ENCODE peak calls at places on chromosomes 2 and 18, in seven cellular contexts. U is IMR-90, K is neuronal stem cell, Y is H1, T is mesenchymal stem cell, G is H9, W is trophoblast cell. H is an unnamed sample.

GRCh38 chr2:199458017-199458805 is 472 bp upstream of the SATB2 start:
- DNase-seq in K (peak), W (peak), U (no peak), G (peak), T (no peak), Y (peak), H (peak)

GRCh38 chr2:103135679-103136078 is 373.8 kb downstream of the TMEM182 start:
- DNase-seq in G (no peak), U (no peak), W (no peak), K (no peak), T (no peak), Y (no peak), H (no peak)

GRCh38 chr18:67845035-67845434 is 328.5 kb upstream of the DSEL start:
- DNase-seq in Y (no peak), G (no peak), K (no peak), W (no peak), U (no peak), T (no peak), H (no peak)

GRCh38 chr2:190202604-190203003 is 117.0 kb downstream of the HIBCH start:
- DNase-seq in G (no peak), W (peak), T (no peak), K (no peak), Y (no peak), U (no peak), H (peak)

GRCh38 chr18:63325086-63325686 is 5.6 kb upstream of the BCL2 start:
- DNase-seq in K (no peak), G (no peak), U (no peak), Y (no peak), W (no peak), T (no peak), H (no peak)

GRCh38 chr2:64157792-64158191 is 13.6 kb upstream of the PELI1 start:
- DNase-seq in G (no peak), K (no peak), T (no peak), Y (no peak), W (peak), U (peak), H (no peak)

GRCh38 chr18:57301573-57302230 is 50.7 kb upstream of the ST8SIA3 start:
- DNase-seq in Y (no peak), G (peak), U (no peak), T (no peak), K (peak), W (no peak), H (peak)

GRCh38 chr2:43175187-43175490 is 51.3 kb downstream of the ZFP36L2 start:
- DNase-seq in K (no peak), W (no peak), U (peak), T (peak), Y (no peak), G (peak), H (peak)

GRCh38 chr2:70935468-70936164 is at the start of gene ATP6V1B1:
- DNase-seq in W (no peak), Y (peak), U (no peak), K (no peak), T (no peak), G (peak), H (peak)

GRCh38 chr2:164504253-164504652 is 117.0 kb downstream of the GRB14 start:
- DNase-seq in U (no peak), T (no peak), Y (peak), K (no peak), W (peak), G (peak), H (peak)

GRCh38 chr2:182048088-182048487 is 62.4 kb downstream of the PPP1R1C start:
- DNase-seq in G (no peak), W (no peak), Y (no peak), U (no peak), K (no peak), T (no peak), H (no peak)

GRCh38 chr2:235669983-235670962 is 176.4 kb downstream of the AGAP1 start:
- DNase-seq in T (peak), W (peak), K (peak), G (peak), Y (peak), U (peak), H (peak)

GRCh38 chr2:221553333-221553732 is 18.8 kb downstream of the EPHA4 start:
- DNase-seq in W (no peak), G (no peak), U (no peak), T (no peak), K (peak), Y (no peak), H (peak)
- H2AK5ac ChIP-seq in W (no peak), G (no peak), U (no peak), T (no peak), K (no peak), Y (no peak), H (no peak)

DNA sequence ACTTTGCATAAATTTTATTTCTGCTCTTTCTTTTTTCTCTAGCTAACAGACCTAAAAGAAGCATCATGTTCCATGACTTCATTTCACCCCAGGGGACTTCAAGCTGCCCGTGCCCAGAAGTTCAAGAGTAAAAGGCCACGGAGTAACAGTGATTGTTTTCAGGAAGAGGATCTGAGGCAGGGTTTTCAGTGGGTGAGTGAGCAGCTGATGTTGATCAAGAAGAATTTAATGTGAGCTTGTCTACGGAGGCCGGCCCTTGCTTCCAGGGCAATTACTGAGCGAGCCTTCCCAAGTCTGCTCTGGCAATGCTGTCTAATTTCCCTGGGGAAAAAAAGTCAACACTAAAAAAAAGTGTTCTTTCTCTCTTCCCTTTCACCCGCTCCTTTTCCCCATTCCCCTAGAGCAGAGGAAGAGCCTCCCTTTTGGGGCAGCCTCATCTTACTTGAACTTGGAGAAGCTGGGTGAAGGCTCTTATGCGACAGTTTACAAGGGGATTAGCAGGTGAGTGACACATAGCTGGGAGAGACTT is 1.2 kb downstream of the CDK15 start:
- DNase-seq in U (peak), Y (no peak), G (no peak), T (peak), K (no peak), W (no peak), H (peak)
- H3K9ac ChIP-seq in U (peak), Y (no peak), G (no peak), T (peak), K (no peak), W (no peak), H (no peak)

DNA sequence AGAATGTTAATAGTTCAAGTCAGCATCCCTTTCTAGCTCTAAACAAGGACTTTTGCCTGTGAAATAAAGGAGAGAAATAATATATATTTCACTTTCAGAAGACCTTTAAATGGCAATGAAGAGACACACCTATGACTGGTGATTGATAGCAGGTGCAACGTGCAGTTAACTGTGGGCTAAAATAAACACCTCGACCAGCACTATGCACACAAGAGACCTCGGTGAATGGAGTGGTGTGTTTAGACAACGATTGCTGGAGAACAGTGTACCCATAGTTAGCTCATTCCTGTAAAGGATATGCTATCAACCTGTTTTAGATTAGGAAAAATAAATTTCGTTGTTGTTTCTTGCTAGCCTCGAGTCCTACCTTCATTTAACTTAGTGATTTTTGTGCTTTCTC is 143.4 kb downstream of the NR4A2 start:
- DNase-seq in K (no peak), W (no peak), Y (no peak), U (no peak), T (no peak), G (no peak), H (no peak)
- H3K23ac ChIP-seq in K (no peak), W (no peak), Y (no peak), U (no peak), T (no peak), G (no peak), H (no peak)

GRCh38 chr18:52486052-52486451 is 146.1 kb downstream of the DCC start:
- DNase-seq in T (no peak), Y (no peak), U (no peak), W (no peak), G (no peak), K (no peak), H (no peak)
- H2AK5ac ChIP-seq in T (no peak), Y (no peak), U (no peak), W (no peak), G (no peak), K (no peak), H (no peak)

GRCh38 chr2:157792345-157793052 is 83.6 kb downstream of the ACVR1 start:
- DNase-seq in U (peak), G (no peak), T (peak), K (no peak), W (peak), Y (no peak), H (no peak)

GRCh38 chr2:157788201-157788600 is 87.9 kb downstream of the ACVR1 start:
- DNase-seq in U (no peak), G (no peak), W (no peak), Y (no peak), K (no peak), T (no peak), H (no peak)

GRCh38 chr2:157789161-157789720 is 86.9 kb downstream of the ACVR1 start:
- DNase-seq in U (peak), G (no peak), T (peak), K (no peak), Y (no peak), W (no peak), H (no peak)

GRCh38 chr2:157790780-157791179 is 85.3 kb downstream of the ACVR1 start:
- DNase-seq in Y (no peak), G (no peak), T (peak), K (no peak), U (no peak), W (peak), H (peak)

DNA sequence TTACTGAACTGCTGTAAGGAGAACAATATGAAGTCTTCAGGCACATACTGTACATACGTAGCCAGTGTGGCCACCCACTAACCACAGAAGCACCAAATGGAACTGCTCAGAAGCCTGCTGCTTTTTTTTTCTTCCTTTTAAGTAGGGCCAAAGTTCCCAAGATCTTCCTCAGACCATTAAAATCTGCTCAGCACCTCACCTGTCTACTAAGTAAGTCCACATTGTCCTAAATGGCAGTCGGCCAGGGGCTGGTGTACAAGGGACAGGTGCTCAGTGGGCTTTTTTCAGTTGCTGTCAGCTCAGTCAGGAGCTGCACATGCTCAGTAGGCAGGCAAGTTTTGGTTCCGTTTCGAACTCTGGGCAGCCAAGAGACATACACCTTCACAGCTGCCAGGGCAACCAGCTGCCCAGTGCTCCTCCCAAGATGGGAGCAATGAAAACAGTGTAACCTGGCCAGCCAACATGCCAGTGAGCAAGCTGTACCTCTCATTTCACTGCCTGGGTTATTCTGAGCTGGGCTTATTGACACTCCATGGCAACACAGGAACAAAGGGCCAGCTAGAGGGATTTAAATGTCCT is 86.1 kb downstream of the ACVR1 start:
- DNase-seq in Y (no peak), G (no peak), T (peak), K (peak), U (no peak), W (no peak), H (peak)
- H3K9ac ChIP-seq in Y (no peak), G (no peak), T (no peak), K (no peak), U (no peak), W (no peak), H (no peak)

H was measured in mesendoderm.